ENCODE peak calls at places on chromosomes 13 and 19, in four cellular contexts. X, V, D and R are unnamed samples.

GRCh38 chr13:29129616-29130015 is 309.5 kb downstream of the MTUS2 start:
- DNase-seq in X (no peak), V (no peak), D (no peak), R (no peak)

GRCh38 chr13:102333320-102334181 is 68.3 kb downstream of the FGF14 start:
- DNase-seq in X (no peak), V (no peak), D (no peak), R (no peak)

GRCh38 chr13:40187324-40187795 is 479.1 kb downstream of the FOXO1 start:
- DNase-seq in X (no peak), V (no peak), D (no peak), R (peak; percentile 44)

GRCh38 chr13:98214008-98214643 is 37.1 kb upstream of the RNF113B start:
- DNase-seq in X (no peak), V (no peak), D (no peak), R (no peak)

GRCh38 chr19:4304509-4305252 is at the start of gene FSD1:
- DNase-seq in X (peak; percentile 94), V (no peak), D (no peak), R (no peak)

GRCh38 chr19:15454371-15454800 is 4.6 kb upstream of the WIZ start:
- DNase-seq in X (no peak), V (no peak), D (no peak), R (no peak)

GRCh38 chr19:37227996-37228395 is 10.0 kb downstream of the ZNF383 start:
- DNase-seq in X (no peak), V (no peak), D (no peak), R (no peak)

GRCh38 chr19:42693760-42694350 is 46.4 kb downstream of the PSG3 start:
- DNase-seq in X (peak; percentile 43), V (no peak), D (no peak), R (no peak)

GRCh38 chr19:4067396-4068057 is 828 bp upstream of the ZBTB7A start:
- DNase-seq in X (peak; percentile 72), V (no peak), D (no peak), R (peak; percentile 72)

GRCh38 chr13:40024962-40025714 is 369.7 kb downstream of the COG6 start:
- DNase-seq in X (no peak), V (no peak), D (no peak), R (no peak)

GRCh38 chr13:40121711-40122110 is 466.2 kb downstream of the COG6 start:
- DNase-seq in X (no peak), V (no peak), D (no peak), R (no peak)

GRCh38 chr13:71661921-71662320 is 205.1 kb downstream of the DACH1 start:
- DNase-seq in X (no peak), V (no peak), D (no peak), R (no peak)

GRCh38 chr13:48564046-48564445 is 31.2 kb upstream of the RCBTB2 start:
- DNase-seq in X (no peak), V (no peak), D (no peak), R (no peak)

GRCh38 chr19:3137139-3137538 is 1.3 kb downstream of the GNA15 start:
- DNase-seq in X (no peak), V (no peak), D (no peak), R (peak; percentile 27)

GRCh38 chr13:51303882-51304281 is 35.6 kb upstream of the SERPINE3 start:
- DNase-seq in X (no peak), V (no peak), D (no peak), R (no peak)

GRCh38 chr19:33464010-33464732 is 57.4 kb downstream of the PEPD start:
- DNase-seq in X (no peak), V (no peak), D (no peak), R (no peak)

GRCh38 chr19:17052439-17052838 is 22.8 kb downstream of the HAUS8 start:
- DNase-seq in X (no peak), V (no peak), D (no peak), R (peak; percentile 81)

GRCh38 chr19:29532956-29533355 is 7.2 kb downstream of the VSTM2B start:
- DNase-seq in X (no peak), V (no peak), D (no peak), R (no peak)

GRCh38 chr13:74562381-74562780 is 428.2 kb upstream of the KLF12 start:
- DNase-seq in X (no peak), V (no peak), D (no peak), R (no peak)

GRCh38 chr13:77980592-77980991 is 62.0 kb upstream of the EDNRB start:
- DNase-seq in X (no peak), V (no peak), D (no peak), R (no peak)

GRCh38 chr13:50123862-50124535 is 108.8 kb downstream of the KCNRG start:
- DNase-seq in X (no peak), V (peak; percentile 99), D (peak; percentile 92), R (peak; percentile 76)

GRCh38 chr19:35479278-35479677 is 11.0 kb downstream of the KRTDAP start:
- DNase-seq in X (no peak), V (no peak), D (no peak), R (no peak)

GRCh38 chr19:22140356-22140755 is 56.4 kb downstream of the ZNF676 start:
- DNase-seq in X (no peak), V (no peak), D (no peak), R (no peak)

GRCh38 chr19:22144394-22144793 is 52.4 kb downstream of the ZNF676 start:
- DNase-seq in X (peak; percentile 13), V (no peak), D (no peak), R (no peak)
- H3K9me3 ChIP-seq in X (peaks cover 6% of the 10 kb centered on the region), V (no peaks in the 10 kb centered on the region), D (peaks cover 26% of the 10 kb centered on the region), R (peaks cover 91% of the 10 kb centered on the region)

GRCh38 chr19:8368136-8368535 is 4.2 kb downstream of the ANGPTL4 start:
- DNase-seq in X (no peak), V (no peak), D (no peak), R (no peak)

GRCh38 chr19:8367327-8368001 is 3.5 kb downstream of the ANGPTL4 start:
- DNase-seq in X (peak; percentile 58), V (no peak), D (no peak), R (peak; percentile 83)

GRCh38 chr19:8366121-8366581 is 2.2 kb downstream of the ANGPTL4 start:
- DNase-seq in X (no peak), V (no peak), D (no peak), R (no peak)

GRCh38 chr19:8363803-8364771 is at the start of gene ANGPTL4:
- DNase-seq in X (peak; percentile 68), V (peak; percentile 92), D (no peak), R (peak; percentile 75)

DNA sequence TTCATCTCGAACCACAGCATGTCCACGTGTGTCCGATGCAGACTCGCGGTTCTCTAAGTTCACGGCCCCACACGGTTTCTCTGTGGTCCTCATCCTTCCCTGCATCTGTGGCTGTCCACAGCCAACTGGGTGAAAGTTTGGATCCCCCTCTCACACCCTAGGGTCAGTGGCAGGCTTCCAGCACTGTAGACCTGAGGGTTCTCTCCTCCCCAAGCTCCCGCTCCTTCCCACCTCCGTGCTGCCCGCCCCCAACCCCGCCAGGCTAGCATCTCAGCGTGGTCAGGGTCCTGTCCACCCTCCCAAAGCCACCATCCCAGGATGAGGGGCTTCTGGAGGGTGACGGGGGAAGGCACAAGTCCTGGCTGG is 3.0 kb downstream of the ANGPTL4 start:
- DNase-seq in X (no peak), V (no peak), D (no peak), R (no peak)
- H3K4me1 ChIP-seq in X (peaks cover 55% of the 10 kb centered on the region), V (peaks cover 73% of the 10 kb centered on the region), D (peaks cover 34% of the 10 kb centered on the region), R (peaks cover 20% of the 10 kb centered on the region)

DNA sequence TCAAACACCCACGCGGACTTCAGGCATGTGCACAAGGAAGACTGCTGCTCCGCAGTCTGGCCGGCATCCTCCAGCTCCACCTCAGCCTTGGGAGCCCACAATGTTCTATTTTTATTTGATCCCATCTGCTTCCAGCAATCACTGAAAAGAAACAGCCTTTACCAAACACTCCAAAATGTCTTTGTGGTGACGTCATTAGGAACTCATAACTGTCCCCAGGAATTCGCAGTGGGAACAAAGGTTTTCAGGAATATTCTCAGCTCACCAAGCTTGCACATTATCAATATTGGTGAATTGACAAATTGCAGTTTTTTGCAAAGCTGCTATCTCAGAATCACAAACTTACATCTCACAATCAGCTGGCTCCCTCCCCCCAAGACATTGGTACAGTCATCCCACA is 15.2 kb upstream of the ZNF841 start:
- DNase-seq in X (no peak), V (no peak), D (no peak), R (no peak)
- H3K9me3 ChIP-seq in X (peaks cover 33% of the 10 kb centered on the region), V (peaks cover 11% of the 10 kb centered on the region), D (peaks cover 96% of the 10 kb centered on the region), R (peaks cover 100% of the 10 kb centered on the region)

GRCh38 chr19:49468746-49469447 is 5.1 kb upstream of the FLT3LG start:
- DNase-seq in X (peak; percentile 77), V (peak; percentile 95), D (no peak), R (peak; percentile 67)

GRCh38 chr19:49468199-49468598 is 5.8 kb upstream of the FLT3LG start:
- DNase-seq in X (no peak), V (no peak), D (no peak), R (no peak)

GRCh38 chr19:49470615-49470978 is 3.4 kb upstream of the FLT3LG start:
- DNase-seq in X (no peak), V (no peak), D (no peak), R (no peak)

GRCh38 chr19:49472936-49473335 is 1.1 kb upstream of the FLT3LG start:
- DNase-seq in X (no peak), V (no peak), D (no peak), R (no peak)

GRCh38 chr19:49469828-49470614 is 4.0 kb upstream of the FLT3LG start:
- DNase-seq in X (peak; percentile 29), V (no peak), D (no peak), R (peak; percentile 77)
- H3K4me1 ChIP-seq in X (peaks cover 49% of the 10 kb centered on the region), V (peaks cover 30% of the 10 kb centered on the region), D (peaks cover 4% of the 10 kb centered on the region), R (peaks cover 11% of the 10 kb centered on the region)

GRCh38 chr13:111847964-111848363 is 219.0 kb upstream of the SOX1 start:
- DNase-seq in X (no peak), V (peak; percentile 2), D (no peak), R (no peak)
- H3K9me3 ChIP-seq in X (no peaks in the 10 kb centered on the region), V (no peaks in the 10 kb centered on the region), D (no peaks in the 10 kb centered on the region), R (no peaks in the 10 kb centered on the region)

GRCh38 chr13:99871249-99871898 is 100.2 kb downstream of the ZIC5 start:
- DNase-seq in X (no peak), V (no peak), D (no peak), R (no peak)

GRCh38 chr13:99873141-99873540 is 98.4 kb downstream of the ZIC5 start:
- DNase-seq in X (no peak), V (no peak), D (no peak), R (no peak)

GRCh38 chr13:99875391-99875790 is 96.2 kb downstream of the ZIC5 start:
- DNase-seq in X (no peak), V (no peak), D (no peak), R (no peak)

GRCh38 chr13:99876651-99877050 is 94.9 kb downstream of the ZIC5 start:
- DNase-seq in X (no peak), V (peak; percentile 29), D (no peak), R (no peak)

DNA sequence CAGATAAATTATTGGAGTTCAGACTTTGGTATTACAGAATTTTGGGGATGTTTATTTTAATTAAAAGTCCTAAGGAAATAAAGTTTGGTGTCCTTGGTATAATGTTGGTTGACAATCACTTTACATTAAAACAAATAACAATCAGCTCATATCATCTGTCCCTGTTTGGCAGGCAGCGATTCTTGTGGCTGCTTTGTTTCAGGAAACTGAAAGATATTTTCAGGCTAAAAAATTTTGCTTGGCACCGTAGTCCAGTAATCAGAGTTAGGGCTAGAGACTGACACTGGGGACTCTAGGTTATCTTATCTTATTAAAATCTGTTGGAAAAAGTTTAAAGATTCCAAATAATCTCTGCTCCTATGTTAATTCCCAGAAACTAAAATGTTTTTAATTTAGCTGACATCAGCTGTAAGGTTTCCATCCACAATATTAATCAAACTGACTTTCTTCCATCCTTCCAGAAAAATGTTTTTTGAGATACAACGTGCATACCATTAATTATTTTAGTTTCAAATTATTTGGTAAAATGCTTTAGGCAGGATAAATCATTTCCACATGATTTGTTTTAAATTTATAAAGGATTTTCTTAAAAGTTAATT is 97.6 kb downstream of the ZIC5 start:
- DNase-seq in X (no peak), V (no peak), D (no peak), R (no peak)
- H3K4me1 ChIP-seq in X (no peaks in the 10 kb centered on the region), V (no peaks in the 10 kb centered on the region), D (no peaks in the 10 kb centered on the region), R (no peaks in the 10 kb centered on the region)

GRCh38 chr19:48726573-48726972 is 7.0 kb upstream of the MAMSTR start:
- DNase-seq in X (no peak), V (no peak), D (no peak), R (no peak)
- H3K9me3 ChIP-seq in X (no peaks in the 10 kb centered on the region), V (no peaks in the 10 kb centered on the region), D (no peaks in the 10 kb centered on the region), R (peaks cover 6% of the 10 kb centered on the region)